ENCODE peak calls at places on chromosomes 11 and 22, in ten cellular contexts. O is foreskin fibroblast; Z is hepatocyte; X is ELR; K is brain pericyte; Q is WTC11; R is bronchial epithelial cell; I is stimulated activated CD8-positive, alpha-beta memory T cell treated with anti-CD3 and anti-CD28 coated beads, Interleukin-4, amount 100 ng/mL, for 4 hours; P is COR-L47; D is activated CD8-positive, alpha-beta memory T cell treated with anti-CD3 and anti-CD28 coated beads, Interleukin-2, amount 10 ng/mL, durations not matched to agents 7 days and 5 days. J is an unnamed sample.

GRCh38 chr11:125807909-125808308 is 20.0 kb downstream of the PATE3 start:
- DNase-seq in O (no peak), Z (no peak), X (peak), K (no peak), Q (no peak), R (peak), I (no peak), P (no peak), D (no peak), J (peak)

GRCh38 chr11:118606157-118606843 is 1.1 kb upstream of the PHLDB1 start:
- DNase-seq in O (no peak), Z (no peak), X (no peak), K (no peak), Q (peak), R (no peak), I (no peak), P (no peak), D (no peak), J (no peak)

GRCh38 chr22:42314709-42315391 is 44.4 kb upstream of the TCF20 start:
- DNase-seq in O (no peak), Z (no peak), X (no peak), K (no peak), Q (no peak), R (no peak), I (no peak), P (peak), D (no peak), J (no peak)

GRCh38 chr11:75051043-75051442 is 45.6 kb downstream of the OR2AT4 start:
- DNase-seq in O (no peak), Z (no peak), X (no peak), K (no peak), Q (no peak), R (no peak), I (no peak), P (no peak), D (no peak), J (no peak)

GRCh38 chr11:122375687-122376399 is 259.8 kb upstream of the BLID start:
- DNase-seq in O (peak), Z (no peak), X (peak), K (no peak), Q (no peak), R (peak), I (no peak), P (no peak), D (peak), J (peak)

GRCh38 chr11:119660166-119660720 is 68.8 kb downstream of the NECTIN1 start:
- DNase-seq in O (no peak), Z (no peak), X (no peak), K (no peak), Q (no peak), R (no peak), I (no peak), P (no peak), D (no peak), J (no peak)

GRCh38 chr22:39090426-39091064 is 6.5 kb upstream of the APOBEC3H start:
- DNase-seq in O (no peak), Z (no peak), X (peak), K (no peak), Q (no peak), R (peak), I (peak), P (no peak), D (peak), J (peak)

GRCh38 chr11:17985517-17985916 is 27.3 kb downstream of the SERGEF start:
- DNase-seq in O (no peak), Z (peak), X (peak), K (no peak), Q (no peak), R (peak), I (no peak), P (peak), D (no peak), J (peak)

GRCh38 chr11:108199446-108200321 is 22.8 kb downstream of the NPAT start:
- DNase-seq in O (no peak), Z (no peak), X (peak), K (no peak), Q (no peak), R (peak), I (no peak), P (no peak), D (no peak), J (peak)

GRCh38 chr11:12831471-12832202 is 157.4 kb downstream of the TEAD1 start:
- DNase-seq in O (no peak), Z (no peak), X (no peak), K (no peak), Q (no peak), R (peak), I (no peak), P (peak), D (no peak), J (peak)

GRCh38 chr22:39215070-39215396 is 29.7 kb downstream of the PDGFB start:
- DNase-seq in O (no peak), Z (no peak), X (no peak), K (no peak), Q (no peak), R (no peak), I (no peak), P (no peak), D (no peak), J (no peak)

GRCh38 chr11:113778111-113778910 is 1.3 kb upstream of the CLDN25 start:
- DNase-seq in O (peak), Z (peak), X (peak), K (no peak), Q (no peak), R (peak), I (no peak), P (peak), D (no peak), J (peak)

GRCh38 chr11:59559886-59560285 is 48.5 kb downstream of the OR4D9 start:
- DNase-seq in O (no peak), Z (no peak), X (no peak), K (no peak), Q (no peak), R (no peak), I (no peak), P (no peak), D (peak), J (no peak)

GRCh38 chr11:35838071-35838470 is 105.8 kb upstream of the LDLRAD3 start:
- DNase-seq in O (no peak), Z (no peak), X (no peak), K (no peak), Q (no peak), R (no peak), I (no peak), P (no peak), D (no peak), J (no peak)

GRCh38 chr11:31492320-31492913 is 17.0 kb downstream of the IMMP1L start:
- DNase-seq in O (no peak), Z (no peak), X (no peak), K (no peak), Q (no peak), R (no peak), I (no peak), P (no peak), D (no peak), J (no peak)

GRCh38 chr11:114846040-114846791 is 167.9 kb downstream of the NXPE2 start:
- DNase-seq in O (no peak), Z (peak), X (no peak), K (no peak), Q (no peak), R (no peak), I (no peak), P (peak), D (no peak), J (no peak)

GRCh38 chr11:60785806-60786361 is 751 bp downstream of the MS4A10 start:
- DNase-seq in O (peak), Z (no peak), X (peak), K (no peak), Q (no peak), R (no peak), I (no peak), P (no peak), D (no peak), J (no peak)

GRCh38 chr11:1548221-1549070 is 23.6 kb downstream of the DUSP8 start:
- DNase-seq in O (peak), Z (peak), X (peak), K (no peak), Q (peak), R (peak), I (no peak), P (no peak), D (no peak), J (peak)